ENCODE peak calls at places on chromosomes 2 and 18, in seven cellular contexts. I, Z, L, Q, D, U and F are unnamed samples.

GRCh38 chr18:56162316-56162715 is 476.1 kb downstream of the TXNL1 start:
- DNase-seq in Z (peak), Q (no peak), L (no peak), D (no peak), I (no peak), U (no peak), F (no peak)

GRCh38 chr2:12701786-12702660 is 14.7 kb upstream of the TRIB2 start:
- DNase-seq in L (no peak), Z (no peak), I (no peak), U (no peak), Q (no peak), D (peak), F (peak)

GRCh38 chr2:155840661-155841060 is 491.9 kb downstream of the NR4A2 start:
- DNase-seq in U (no peak), Z (no peak), L (no peak), I (no peak), Q (no peak), D (no peak), F (no peak)

GRCh38 chr2:54015809-54016703 is 45.3 kb upstream of the PSME4 start:
- DNase-seq in L (no peak), Z (no peak), D (peak), U (no peak), I (no peak), Q (no peak), F (peak)

GRCh38 chr2:86453838-86454237 is 12.7 kb downstream of the KDM3A start:
- DNase-seq in D (peak), Z (no peak), L (no peak), I (no peak), Q (no peak), U (no peak), F (peak)

GRCh38 chr18:14970027-14970426 is 222.1 kb downstream of the ANKRD30B start:
- DNase-seq in L (no peak), Z (no peak), Q (no peak), U (no peak), D (no peak), I (peak), F (peak)

GRCh38 chr18:54069729-54070128 is 154.7 kb downstream of the MBD2 start:
- DNase-seq in D (no peak), I (no peak), Q (no peak), U (no peak), L (no peak), Z (no peak), F (no peak)

GRCh38 chr18:2627821-2628276 is 27.7 kb upstream of the SMCHD1 start:
- DNase-seq in L (no peak), U (no peak), I (peak), D (peak), Q (no peak), Z (peak), F (peak)

GRCh38 chr2:127564429-127565260 is 29.2 kb downstream of the MYO7B start:
- DNase-seq in I (no peak), Z (no peak), D (no peak), U (no peak), Q (no peak), L (no peak), F (no peak)

GRCh38 chr18:76052196-76052595 is 442.8 kb downstream of the ZNF516 start:
- DNase-seq in D (no peak), I (no peak), U (no peak), Z (no peak), L (no peak), Q (no peak), F (no peak)

GRCh38 chr18:76450912-76451421 is 44.1 kb downstream of the ZNF516 start:
- DNase-seq in D (peak), Q (no peak), I (peak), Z (peak), L (no peak), U (no peak), F (peak)

GRCh38 chr2:95025406-95026319 is at the start of gene MAL:
- DNase-seq in Q (peak), I (no peak), Z (no peak), D (peak), U (peak), L (peak), F (no peak)

GRCh38 chr2:95316466-95317122 is 19.4 kb downstream of the KCNIP3 start:
- DNase-seq in D (peak), Q (peak), L (peak), I (peak), Z (peak), U (no peak), F (peak)

GRCh38 chr2:227805578-227805977 is 8.1 kb upstream of the CCL20 start:
- DNase-seq in L (no peak), Z (peak), I (no peak), D (no peak), U (no peak), Q (no peak), F (no peak)

GRCh38 chr2:234212534-234212933 is 162.0 kb downstream of the SPP2 start:
- DNase-seq in I (no peak), Q (no peak), Z (no peak), U (no peak), L (no peak), D (no peak), F (no peak)

GRCh38 chr2:21757805-21758204 is 634.0 kb downstream of the TDRD15 start:
- DNase-seq in Q (no peak), L (no peak), U (no peak), D (no peak), I (no peak), Z (no peak), F (no peak)

GRCh38 chr2:196263181-196263747 is 91.9 kb upstream of the STK17B start:
- DNase-seq in Z (peak), U (peak), D (peak), I (no peak), Q (no peak), L (no peak), F (peak)

GRCh38 chr2:48249093-48249492 is 280.9 kb upstream of the STON1 start:
- DNase-seq in L (no peak), U (no peak), I (peak), Q (no peak), D (peak), Z (peak), F (peak)

GRCh38 chr2:232997749-232998665 is 15.0 kb downstream of the NGEF start:
- DNase-seq in D (no peak), U (no peak), I (no peak), Z (no peak), L (peak), Q (no peak), F (no peak)